ENCODE peak calls at places on chromosome 9, in eight cellular contexts. Q is foreskin keratinocyte; H is H9; X is CD8-positive, alpha-beta T cell; K is upper lobe of right lung; C is fibroblast of lung; V is HCT116; U is WERI-Rb-1. N is an unnamed sample.

GRCh38 chr9:127451681-127452480 is 571 bp downstream of the LRSAM1 start:
- DNase-seq in V (no peak), H (peak; percentile 68), K (peak; percentile 79), U (peak; percentile 46), Q (peak; percentile 22), X (peak; percentile 17), C (peak; percentile 51), N (no peak)

GRCh38 chr9:35944173-35944572 is 13.8 kb downstream of the OR2S2 start:
- DNase-seq in Q (no peak), K (no peak), U (no peak), V (no peak), H (no peak), C (no peak), X (no peak), N (no peak)

GRCh38 chr9:131382850-131383729 is 10.8 kb upstream of the PRRC2B start:
- DNase-seq in K (no peak), H (peak; percentile 79), C (peak; percentile 87), V (no peak), U (peak; percentile 85), X (no peak), Q (peak; percentile 58), N (no peak)

GRCh38 chr9:76419782-76420380 is 25.7 kb upstream of the RFK start:
- DNase-seq in U (no peak), V (peak; percentile 21), X (no peak), H (no peak), K (no peak), C (no peak), Q (no peak), N (no peak)

GRCh38 chr9:87657190-87657589 is 68.7 kb upstream of the CTSL start:
- DNase-seq in K (no peak), H (peak; percentile 17), V (no peak), Q (no peak), U (no peak), X (no peak), C (no peak), N (no peak)

GRCh38 chr9:114995681-114996221 is 65.4 kb upstream of the TNFSF8 start:
- DNase-seq in V (no peak), H (no peak), K (peak; percentile 78), X (no peak), C (no peak), U (no peak), Q (no peak), N (no peak)

GRCh38 chr9:134178394-134178780 is 14.0 kb upstream of the RNU6ATAC start:
- DNase-seq in U (no peak), V (no peak), C (no peak), H (no peak), Q (no peak), K (peak; percentile 60), X (no peak), N (peak; percentile 50)

GRCh38 chr9:81877047-81877446 is 51.2 kb upstream of the SPATA31D4 start:
- DNase-seq in U (no peak), Q (no peak), C (no peak), V (no peak), X (no peak), H (no peak), K (no peak), N (no peak)

GRCh38 chr9:85900504-85901201 is 40.3 kb upstream of the NAA35 start:
- DNase-seq in Q (no peak), U (peak; percentile 51), C (peak; percentile 47), K (no peak), H (peak; percentile 63), V (peak; percentile 37), X (no peak), N (no peak)

GRCh38 chr9:102975246-102975645 is 19.9 kb upstream of the CYLC2 start:
- DNase-seq in Q (no peak), C (no peak), K (no peak), V (no peak), U (no peak), X (no peak), H (no peak), N (no peak)

GRCh38 chr9:129757045-129757444 is 4.2 kb upstream of the PTGES start:
- DNase-seq in Q (no peak), X (no peak), C (no peak), H (no peak), K (no peak), U (no peak), V (no peak), N (no peak)

GRCh38 chr9:129761293-129761900 is 8.6 kb upstream of the PTGES start:
- DNase-seq in U (no peak), X (no peak), K (no peak), C (peak; percentile 94), H (no peak), Q (no peak), V (no peak), N (no peak)

GRCh38 chr9:129759804-129760502 is 7.1 kb upstream of the PTGES start:
- DNase-seq in X (no peak), V (no peak), K (no peak), C (no peak), U (no peak), H (no peak), Q (no peak), N (no peak)

GRCh38 chr9:129761901-129762359 is 9.1 kb upstream of the PTGES start:
- DNase-seq in H (peak; percentile 55), X (no peak), K (no peak), Q (no peak), U (no peak), V (no peak), C (peak; percentile 74), N (no peak)

DNA sequence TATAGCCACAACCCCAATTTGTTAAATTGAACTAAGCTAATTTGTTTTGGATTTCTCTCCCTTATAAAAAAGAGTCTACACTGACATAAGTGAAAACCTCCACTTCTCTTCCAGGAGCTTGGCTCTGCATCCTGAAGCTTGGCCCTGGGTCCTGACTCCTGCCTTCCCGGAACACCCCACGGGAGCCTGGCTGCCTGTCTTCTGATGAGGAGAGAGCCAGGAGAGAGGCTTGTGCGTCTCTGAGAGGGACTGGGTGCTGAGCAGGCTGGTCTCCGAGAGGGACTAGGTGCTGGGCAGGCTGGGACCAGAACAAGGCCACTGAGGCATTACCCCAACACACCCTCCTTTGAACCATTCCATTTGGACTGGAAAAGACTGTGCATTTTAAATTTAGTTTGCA is 6.5 kb upstream of the PTGES start:
- DNase-seq in Q (no peak), C (no peak), H (no peak), V (no peak), U (no peak), X (no peak), K (no peak), N (no peak)
- H3K27ac ChIP-seq in Q (no peak overlapping the region), C (no peak overlapping the region), H (no peak overlapping the region), V (no peak overlapping the region), U (no peak overlapping the region), X (no peak overlapping the region), K (no peak overlapping the region), N (no peak overlapping the region)

DNA sequence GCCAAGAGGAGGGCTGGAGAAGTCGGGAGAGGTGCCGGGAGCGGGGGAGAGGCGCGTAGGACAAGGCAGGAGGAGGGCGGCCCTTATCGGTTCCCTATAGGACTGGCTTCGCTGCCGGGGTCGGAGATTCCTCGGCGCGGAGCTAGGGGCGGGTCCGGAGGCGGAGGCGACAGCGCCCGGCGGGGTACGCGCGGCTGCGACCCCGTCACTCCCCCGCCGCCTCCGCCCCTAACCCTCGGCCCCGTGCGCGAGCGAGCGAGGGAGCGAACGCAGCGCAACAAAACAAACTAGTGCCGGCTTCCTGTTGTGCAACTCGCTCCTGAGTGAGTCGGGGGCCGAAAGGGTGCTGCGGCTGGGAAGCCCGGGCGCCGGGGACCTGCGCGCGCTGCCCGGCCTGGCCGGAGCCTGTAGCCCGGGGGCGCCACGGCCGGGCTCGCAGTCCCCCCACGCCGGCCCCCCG is 2.0 kb downstream of the GLIS3 start:
- DNase-seq in K (peak; percentile 86), X (no peak), U (peak; percentile 21), C (peak; percentile 81), V (no peak), H (peak; percentile 72), Q (no peak), N (peak; percentile 65)
- H3K27me3 ChIP-seq in K (no peaks in the 10 kb centered on the region), X (no peaks in the 10 kb centered on the region), U (peaks cover 45% of the 10 kb centered on the region), C (no peaks in the 10 kb centered on the region), V (no peaks in the 10 kb centered on the region), H (peaks cover 16% of the 10 kb centered on the region), Q (no peaks in the 10 kb centered on the region), N (no peaks in the 10 kb centered on the region)

GRCh38 chr9:98129451-98129881 is 10.4 kb upstream of the TRIM14 start:
- DNase-seq in K (no peak), X (no peak), H (no peak), Q (no peak), C (no peak), U (no peak), V (no peak), N (peak; percentile 15)
- H3K27ac ChIP-seq in K (peak overlapping the region; percentile 30), X (no peak overlapping the region), H (no peak overlapping the region), Q (no peak overlapping the region), C (no peak overlapping the region), U (no peak overlapping the region), V (no peak overlapping the region), N (no peak overlapping the region)

GRCh38 chr9:135286961-135287360 is 192.6 kb upstream of the PPP1R26 start:
- DNase-seq in V (no peak), H (no peak), X (no peak), K (no peak), Q (no peak), U (no peak), C (no peak), N (no peak)
- H3K27me3 ChIP-seq in V (no peaks in the 10 kb centered on the region), H (no peaks in the 10 kb centered on the region), X (no peaks in the 10 kb centered on the region), K (no peaks in the 10 kb centered on the region), Q (no peaks in the 10 kb centered on the region), U (no peaks in the 10 kb centered on the region), C (no peaks in the 10 kb centered on the region), N (peaks cover 13% of the 10 kb centered on the region)

N was measured in RWPE2.